ENCODE peak calls at places on chromosomes 1 and 21, in four cellular contexts. O is esophagus squamous epithelium, D is psoas muscle, Y is OCI-LY7. F is an unnamed sample.
A peak's percentile ranks its signal among the peaks of the same experiment; 100 is the strongest.

GRCh38 chr1:63967901-63968300 is 194.1 kb downstream of the ROR1 start:
- DNase-seq in O (no peak), D (no peak), Y (no peak), F (no peak)

GRCh38 chr1:7644906-7645750 is 126.0 kb upstream of the VAMP3 start:
- DNase-seq in O (no peak), D (no peak), Y (no peak), F (peak; percentile 86)

GRCh38 chr1:241707442-241707841 is 55.4 kb downstream of the WDR64 start:
- DNase-seq in Y (no peak), O (no peak), D (no peak), F (no peak)

GRCh38 chr21:16571594-16571993 is 841.8 kb downstream of the USP25 start:
- DNase-seq in D (no peak), O (no peak), Y (no peak), F (no peak)

GRCh38 chr1:207922554-207922953 is 11.6 kb upstream of the CD34 start:
- DNase-seq in D (peak; percentile 51), Y (no peak), O (no peak), F (peak; percentile 38)

GRCh38 chr1:242522304-242522945 is 2.1 kb downstream of the PLD5 start:
- DNase-seq in D (no peak), Y (no peak), O (no peak), F (no peak)

GRCh38 chr1:8096105-8097011 is 70.2 kb upstream of the ERRFI1 start:
- DNase-seq in Y (no peak), O (no peak), D (no peak), F (no peak)

GRCh38 chr1:198449281-198449680 is 91.2 kb downstream of the ATP6V1G3 start:
- DNase-seq in D (no peak), Y (no peak), O (no peak), F (no peak)

GRCh38 chr1:220038640-220039039 is 7.7 kb downstream of the EPRS1 start:
- DNase-seq in D (no peak), Y (no peak), O (no peak), F (no peak)

GRCh38 chr21:14762734-14763694 is 216.9 kb upstream of the SAMSN1 start:
- DNase-seq in Y (peak; percentile 88), O (no peak), D (no peak), F (no peak)

GRCh38 chr1:100927276-100927675 is 31.4 kb downstream of the SLC30A7 start:
- DNase-seq in O (no peak), Y (no peak), D (no peak), F (no peak)

GRCh38 chr1:221435510-221435909 is 306.4 kb downstream of the DUSP10 start:
- DNase-seq in D (no peak), Y (peak; percentile 54), O (no peak), F (no peak)

GRCh38 chr1:206653715-206654459 is 18.6 kb downstream of the DYRK3 start:
- DNase-seq in D (no peak), Y (no peak), O (no peak), F (no peak)

GRCh38 chr1:168767885-168768584 is 39.0 kb upstream of the DPT start:
- DNase-seq in Y (no peak), O (no peak), D (no peak), F (no peak)

GRCh38 chr1:11690669-11691301 is 725 bp upstream of the DRAXIN start:
- DNase-seq in O (no peak), Y (no peak), D (no peak), F (no peak)

GRCh38 chr1:15848143-15848928 is 829 bp downstream of the SPEN start:
- DNase-seq in O (no peak), D (peak; percentile 65), Y (peak; percentile 68), F (peak; percentile 43)

GRCh38 chr21:14451520-14451919 is 68.6 kb upstream of the HSPA13 start:
- DNase-seq in D (no peak), O (no peak), Y (no peak), F (no peak)

GRCh38 chr1:11797525-11798216 is 8.1 kb downstream of the MTHFR start:
- DNase-seq in O (no peak), Y (no peak), D (no peak), F (no peak)

GRCh38 chr1:196467230-196467629 is 141.0 kb downstream of the KCNT2 start:
- DNase-seq in O (no peak), D (no peak), Y (no peak), F (no peak)

GRCh38 chr1:228178737-228179720 is 13.4 kb downstream of the IBA57 start:
- DNase-seq in D (peak; percentile 28), O (no peak), Y (no peak), F (peak; percentile 56)

GRCh38 chr1:41860771-41861170 is 58.0 kb downstream of the HIVEP3 start:
- DNase-seq in D (no peak), O (no peak), Y (no peak), F (no peak)

GRCh38 chr1:41859686-41860085 is 59.0 kb downstream of the HIVEP3 start:
- DNase-seq in D (no peak), Y (no peak), O (no peak), F (no peak)

GRCh38 chr1:41861509-41862410 is 57.0 kb downstream of the HIVEP3 start:
- DNase-seq in D (no peak), Y (no peak), O (no peak), F (no peak)

GRCh38 chr1:41862411-41863221 is 56.1 kb downstream of the HIVEP3 start:
- DNase-seq in O (no peak), Y (no peak), D (no peak), F (no peak)

DNA sequence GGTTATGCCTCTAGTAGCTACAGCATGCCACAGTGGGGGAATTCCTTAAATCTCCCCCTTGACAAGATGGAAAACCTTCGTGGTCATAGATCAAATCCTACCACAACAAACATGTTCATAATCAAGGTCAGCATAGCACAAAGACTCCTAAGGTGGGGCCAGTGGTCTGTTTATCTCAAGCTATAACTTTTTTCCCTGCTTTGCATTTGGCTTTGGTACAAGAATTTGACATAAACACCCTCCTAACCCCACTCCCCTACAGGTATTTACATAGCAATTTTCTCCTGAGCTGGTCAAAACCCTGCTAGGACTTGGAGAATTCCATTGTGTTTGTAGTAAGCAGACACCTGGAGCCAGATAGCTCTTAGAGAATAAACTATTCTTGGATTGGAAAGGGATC is 58.5 kb downstream of the HIVEP3 start:
- DNase-seq in Y (no peak), D (no peak), O (no peak), F (no peak)
- H3K4me1 ChIP-seq in Y (no peaks in the 10 kb centered on the region), D (peaks cover 16% of the 10 kb centered on the region), O (peaks cover 11% of the 10 kb centered on the region), F (peaks cover 10% of the 10 kb centered on the region)

GRCh38 chr1:26701995-26702679 is 6.3 kb downstream of the ARID1A start:
- DNase-seq in D (no peak), O (no peak), Y (no peak), F (no peak)
- H3K4me3 ChIP-seq in D (peak overlapping the region; percentile 89), O (no peak overlapping the region), Y (peak overlapping the region; percentile 87), F (no peak overlapping the region)

GRCh38 chr1:156914440-156914856 is 6.0 kb upstream of the LRRC71 start:
- DNase-seq in D (peak; percentile 12), Y (no peak), O (no peak), F (no peak)

GRCh38 chr1:156911587-156912298 is 8.7 kb upstream of the LRRC71 start:
- DNase-seq in O (no peak), Y (no peak), D (no peak), F (no peak)

GRCh38 chr1:156912310-156912709 is 8.1 kb upstream of the LRRC71 start:
- DNase-seq in O (no peak), D (peak; percentile 19), Y (no peak), F (no peak)

GRCh38 chr1:156912861-156913808 is 7.3 kb upstream of the LRRC71 start:
- DNase-seq in Y (no peak), D (peak; percentile 64), O (no peak), F (peak; percentile 86)

GRCh38 chr1:156913809-156914387 is 6.5 kb upstream of the LRRC71 start:
- DNase-seq in Y (no peak), O (no peak), D (no peak), F (no peak)
- H3K36me3 ChIP-seq in Y (no peaks in the 10 kb centered on the region), O (peaks cover 59% of the 10 kb centered on the region), D (no peaks in the 10 kb centered on the region), F (peaks cover 17% of the 10 kb centered on the region)

DNA sequence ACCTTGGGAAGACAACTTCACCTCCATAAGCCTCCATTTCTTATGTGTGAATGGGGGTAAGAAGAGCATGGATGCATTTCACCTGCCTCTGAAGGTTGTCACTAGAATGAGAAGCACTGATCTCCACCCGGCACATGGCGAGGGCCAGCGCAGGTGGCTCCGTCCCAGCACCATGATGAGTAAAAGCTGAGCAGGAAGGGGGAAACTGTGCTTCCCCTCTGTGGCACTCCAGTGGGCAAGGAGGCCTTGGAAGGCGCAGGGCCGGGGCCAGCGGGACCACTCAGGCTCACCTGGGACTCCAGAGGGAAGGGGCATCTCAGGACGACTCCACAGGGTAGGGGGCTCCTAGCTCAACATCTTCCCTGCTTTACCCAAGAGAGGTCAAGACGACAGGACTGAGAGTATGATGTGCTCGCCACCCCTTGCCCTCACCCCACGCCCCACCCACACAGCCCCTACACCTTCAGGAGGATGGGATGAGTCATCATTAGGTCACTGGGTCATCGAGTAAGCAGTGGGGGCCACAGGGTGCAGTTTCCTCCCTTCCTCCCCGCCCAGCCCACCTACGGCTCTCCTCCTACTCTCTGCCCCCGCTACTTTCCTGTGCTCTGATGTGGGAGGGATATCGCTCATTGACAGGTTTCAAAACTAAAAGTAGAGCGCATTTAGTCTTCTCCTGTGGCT is 112.1 kb downstream of the HIVEP3 start:
- DNase-seq in Y (no peak), O (no peak), D (no peak), F (no peak)
- H3K4me1 ChIP-seq in Y (peaks cover 29% of the 10 kb centered on the region), O (peaks cover 27% of the 10 kb centered on the region), D (peaks cover 25% of the 10 kb centered on the region), F (peaks cover 24% of the 10 kb centered on the region)

DNA sequence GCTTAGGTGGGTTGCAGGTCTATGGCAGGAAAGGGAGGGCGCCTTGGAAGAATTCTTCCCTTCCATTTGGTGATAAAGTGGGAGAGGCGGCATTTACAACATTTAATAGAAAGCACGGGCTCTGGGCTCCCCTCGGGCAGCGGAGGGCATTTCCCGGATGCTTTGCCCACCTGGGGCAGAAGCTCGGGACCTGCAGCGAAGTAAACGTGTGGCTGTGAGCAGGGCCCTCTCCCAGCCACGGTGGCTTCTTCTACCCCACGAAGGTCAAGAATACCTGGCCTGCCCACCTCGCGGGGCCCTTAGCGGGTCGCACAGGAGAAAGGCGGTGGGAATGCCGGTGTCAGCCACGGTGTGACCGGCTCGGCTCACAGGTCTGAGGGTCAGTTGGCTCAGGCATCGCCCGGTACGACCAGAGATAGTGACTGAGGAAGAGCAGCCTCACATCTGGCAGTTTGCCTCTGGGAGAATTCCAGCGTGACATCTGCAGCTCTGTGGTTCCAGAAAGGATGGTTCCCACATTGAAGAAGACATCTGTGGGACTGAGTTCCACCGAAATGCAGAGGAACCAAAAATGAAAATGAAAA is 621 bp upstream of the F3 start:
- DNase-seq in O (no peak), Y (no peak), D (peak; percentile 74), F (no peak)
- H3K4me3 ChIP-seq in O (peak overlapping the region; percentile 79), Y (no peak overlapping the region), D (peak overlapping the region; percentile 72), F (peak overlapping the region; percentile 86)

GRCh38 chr1:214378492-214378891 is 97.5 kb downstream of the SMYD2 start:
- DNase-seq in O (no peak), Y (no peak), D (no peak), F (no peak)
- H3K36me3 ChIP-seq in O (peaks cover 54% of the 10 kb centered on the region), Y (no peaks in the 10 kb centered on the region), D (peaks cover 6% of the 10 kb centered on the region), F (peaks cover 44% of the 10 kb centered on the region)

DNA sequence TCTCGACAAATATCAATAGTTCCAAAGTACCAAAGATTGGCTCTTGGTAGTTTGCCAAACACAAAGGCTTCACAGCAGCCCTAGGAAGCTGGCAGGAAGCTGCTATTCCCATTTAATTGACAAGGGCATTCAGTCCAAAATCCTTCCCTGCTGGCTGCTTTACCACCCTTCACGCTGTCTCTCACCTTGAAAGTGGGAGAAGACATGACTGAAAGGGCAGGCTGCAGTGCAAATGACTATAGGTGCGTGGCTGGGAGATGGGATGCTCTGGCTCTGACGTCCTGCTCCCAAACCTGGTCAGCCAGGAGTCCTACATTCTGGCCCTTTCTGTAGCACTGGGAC is 3.8 kb upstream of the CSF1 start:
- DNase-seq in D (no peak), Y (no peak), O (no peak), F (no peak)
- H3K4me1 ChIP-seq in D (peaks cover 9% of the 10 kb centered on the region), Y (peaks cover 11% of the 10 kb centered on the region), O (peaks cover 6% of the 10 kb centered on the region), F (peaks cover 28% of the 10 kb centered on the region)

F was measured in upper lobe of left lung.